ENCODE peak calls at places on chromosomes 7 and 10, in six cellular contexts. P is SK-N-SH, X is colonic mucosa, R is left ventricle myocardium inferior, B is RWPE1, S is cardiac fibroblast. M is an unnamed sample.

GRCh38 chr10:73625004-73625883 is 16.0 kb downstream of the MYOZ1 start:
- DNase-seq in P (peak; percentile 73), X (peak; percentile 49), R (peak; percentile 30), B (peak; percentile 69), S (peak; percentile 35), M (peak; percentile 54)

GRCh38 chr10:91592282-91593020 is 40.4 kb downstream of the PPP1R3C start:
- DNase-seq in P (no peak), X (no peak), R (no peak), B (no peak), S (no peak), M (no peak)

GRCh38 chr10:133176546-133176945 is 16.5 kb downstream of the KNDC1 start:
- DNase-seq in P (no peak), X (no peak), R (no peak), B (no peak), S (no peak), M (no peak)

GRCh38 chr10:2201534-2202104 is 464.3 kb upstream of the ADARB2 start:
- DNase-seq in P (no peak), X (no peak), R (no peak), B (no peak), S (no peak), M (no peak)

GRCh38 chr7:47465191-47465590 is 116.7 kb downstream of the TNS3 start:
- DNase-seq in P (no peak), X (no peak), R (no peak), B (no peak), S (peak; percentile 48), M (no peak)

GRCh38 chr7:37230221-37230620 is 218.4 kb downstream of the ELMO1 start:
- DNase-seq in P (no peak), X (no peak), R (peak; percentile 50), B (no peak), S (peak; percentile 9), M (no peak)

GRCh38 chr10:3783721-3784432 is 1.1 kb downstream of the KLF6 start:
- DNase-seq in P (peak; percentile 58), X (peak; percentile 73), R (peak; percentile 80), B (no peak), S (peak; percentile 90), M (peak; percentile 76)

GRCh38 chr10:79020605-79021004 is 48.2 kb upstream of the ZMIZ1 start:
- DNase-seq in P (no peak), X (no peak), R (no peak), B (no peak), S (no peak), M (no peak)

GRCh38 chr10:35442006-35442405 is 105.7 kb downstream of the CCNY start:
- DNase-seq in P (no peak), X (no peak), R (no peak), B (no peak), S (no peak), M (no peak)

GRCh38 chr7:8226526-8226925 is 35.4 kb downstream of the ICA1 start:
- DNase-seq in P (no peak), X (no peak), R (no peak), B (no peak), S (no peak), M (no peak)
- TF ChIP-seq CTCF in P (no peak), X (no peak), R (no peak), B (no peak), S (no peak), M (no peak)

GRCh38 chr10:17599089-17599488 is 18.1 kb downstream of the HACD1 start:
- DNase-seq in P (peak; percentile 13), X (no peak), R (no peak), B (peak; percentile 31), S (peak; percentile 67), M (peak; percentile 73)
- TF ChIP-seq CTCF in P (peak; percentile 49), X (no peak), R (peak; percentile 50), B (peak; percentile 20), S (peak; percentile 48), M (peak; percentile 77)

GRCh38 chr10:82192665-82193064 is 317.7 kb downstream of the NRG3 start:
- DNase-seq in P (no peak), X (no peak), R (no peak), B (no peak), S (no peak), M (no peak)
- TF ChIP-seq CTCF in P (no peak), X (no peak), R (no peak), B (no peak), S (no peak), M (no peak)

GRCh38 chr10:86646933-86647332 is 7.4 kb upstream of the OPN4 start:
- DNase-seq in P (peak; percentile 5), X (no peak), R (no peak), B (no peak), S (no peak), M (no peak)

GRCh38 chr10:86646532-86646931 is 7.8 kb upstream of the OPN4 start:
- DNase-seq in P (peak; percentile 17), X (no peak), R (no peak), B (no peak), S (no peak), M (no peak)

GRCh38 chr10:86642499-86642898 is 11.8 kb upstream of the OPN4 start:
- DNase-seq in P (peak; percentile 8), X (no peak), R (no peak), B (peak; percentile 68), S (no peak), M (no peak)

GRCh38 chr10:86645111-86645445 is 9.3 kb upstream of the OPN4 start:
- DNase-seq in P (no peak), X (no peak), R (no peak), B (no peak), S (no peak), M (no peak)

DNA sequence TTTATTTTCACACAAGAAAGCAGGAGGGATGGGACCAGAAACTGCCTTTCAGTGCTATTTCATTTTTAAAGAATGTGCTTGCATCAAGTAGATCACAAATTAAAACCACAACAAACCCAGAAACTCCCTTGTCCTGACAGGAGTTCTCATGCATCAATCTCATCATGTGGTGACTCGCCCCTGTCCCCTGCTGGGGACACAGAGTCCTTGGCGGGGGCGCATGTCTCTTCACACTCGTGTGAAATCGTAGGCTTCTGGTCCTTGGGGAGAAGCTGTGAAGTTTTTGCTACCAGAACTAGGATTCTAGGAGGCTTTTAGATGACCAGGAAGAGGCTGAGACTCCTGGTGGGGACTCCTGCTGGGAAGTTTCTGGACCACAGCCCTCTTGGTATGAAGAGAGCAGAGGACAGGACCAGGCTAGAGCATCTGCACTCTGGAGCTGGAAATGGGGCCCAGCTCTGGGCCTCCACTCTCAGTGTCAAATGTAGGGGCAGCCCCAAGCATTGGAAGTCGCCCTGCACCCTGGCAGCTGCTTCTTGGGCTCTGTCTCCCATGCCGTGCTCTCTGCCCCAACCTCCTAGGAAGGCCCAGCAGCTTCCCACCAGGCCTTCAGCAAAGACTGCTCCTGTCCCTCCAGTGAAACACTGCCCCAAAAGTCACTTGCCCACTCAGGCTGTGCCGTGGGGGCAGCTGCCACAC is 9.8 kb upstream of the OPN4 start:
- DNase-seq in P (peak; percentile 29), X (no peak), R (no peak), B (no peak), S (no peak), M (peak; percentile 49)
- TF ChIP-seq CTCF in P (peak; percentile 22), X (no peak), R (peak; percentile 45), B (no peak), S (peak; percentile 27), M (peak; percentile 35)

GRCh38 chr7:90994121-90994520 is 270.1 kb upstream of the FZD1 start:
- DNase-seq in P (no peak), X (no peak), R (no peak), B (no peak), S (no peak), M (no peak)

GRCh38 chr7:90984692-90985091 is 279.5 kb upstream of the FZD1 start:
- DNase-seq in P (no peak), X (no peak), R (no peak), B (no peak), S (no peak), M (no peak)

GRCh38 chr7:90988996-90989765 is 275.1 kb upstream of the FZD1 start:
- DNase-seq in P (no peak), X (no peak), R (no peak), B (no peak), S (no peak), M (no peak)

DNA sequence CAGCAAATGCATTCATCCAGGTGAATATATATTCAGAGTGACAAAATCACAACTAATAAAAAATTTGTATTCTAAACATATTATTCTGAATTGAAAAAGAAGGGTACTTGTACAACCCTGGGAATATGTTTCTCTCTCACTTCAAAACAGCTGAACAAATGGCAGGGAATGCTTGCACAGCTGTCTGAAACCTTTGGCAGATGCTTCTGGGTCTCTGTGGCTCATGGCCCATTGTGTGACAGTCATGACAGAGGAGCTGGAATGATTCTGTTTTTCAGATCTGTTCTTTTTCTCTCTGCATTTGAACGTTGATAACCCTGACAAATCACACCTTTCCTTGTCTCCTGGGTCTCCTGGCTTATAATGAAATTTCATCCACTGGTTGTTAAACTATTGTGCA is 275.7 kb upstream of the FZD1 start:
- DNase-seq in P (no peak), X (no peak), R (no peak), B (no peak), S (no peak), M (no peak)
- TF ChIP-seq CTCF in P (no peak), X (no peak), R (no peak), B (no peak), S (no peak), M (no peak)